ENCODE peak calls at places on chromosome 3, in eight cellular contexts. K is left ventricle myocardium inferior, R is HuH-7.5, F is WTC11, C is cardiac fibroblast, B is substantia nigra, S is NCI-H1092 treated with DMSO at 0.1 percent for 48 hours, X is amygdala. Q is an unnamed sample.

GRCh38 chr3:66206806-66207205 is 14.0 kb upstream of the SLC25A26 start:
- DNase-seq in K (no peak), R (no peak), F (no peak), C (no peak), B (no peak), S (no peak), X (no peak), Q (no peak)

GRCh38 chr3:25259871-25260270 is 168.2 kb upstream of the RARB start:
- DNase-seq in K (no peak), R (no peak), F (no peak), C (peak; percentile 2), B (no peak), S (no peak), X (no peak), Q (no peak)

GRCh38 chr3:106006001-106006400 is 137.2 kb upstream of the CBLB start:
- DNase-seq in K (no peak), R (no peak), F (no peak), C (peak; percentile 87), B (no peak), S (no peak), X (no peak), Q (no peak)

GRCh38 chr3:178719036-178719635 is 182.9 kb downstream of the KCNMB2 start:
- DNase-seq in K (no peak), R (no peak), F (no peak), C (peak; percentile 50), B (no peak), S (no peak), X (no peak), Q (no peak)

GRCh38 chr3:29335438-29335837 is 54.6 kb downstream of the RBMS3 start:
- DNase-seq in K (peak; percentile 68), R (peak; percentile 9), F (peak; percentile 24), C (peak; percentile 99), B (peak; percentile 1), S (peak; percentile 82), X (no peak), Q (no peak)

GRCh38 chr3:85081191-85081895 is 122.6 kb downstream of the CADM2 start:
- DNase-seq in K (no peak), R (no peak), F (no peak), C (peak; percentile 5), B (peak; percentile 15), S (no peak), X (no peak), Q (peak; percentile 2)

GRCh38 chr3:116302087-116302747 is 143.1 kb downstream of the LSAMP start:
- DNase-seq in K (no peak), R (no peak), F (no peak), C (peak; percentile 25), B (no peak), S (no peak), X (no peak), Q (no peak)

GRCh38 chr3:144104146-144104545 is 132.5 kb downstream of the DIPK2A start:
- DNase-seq in K (no peak), R (no peak), F (no peak), C (no peak), B (no peak), S (no peak), X (no peak), Q (no peak)

GRCh38 chr3:59235221-59236012 is 185.6 kb upstream of the CFAP20DC start:
- DNase-seq in K (no peak), R (no peak), F (no peak), C (no peak), B (no peak), S (no peak), X (no peak), Q (no peak)

GRCh38 chr3:53790470-53790869 is 55.7 kb downstream of the CHDH start:
- DNase-seq in K (no peak), R (no peak), F (no peak), C (no peak), B (no peak), S (no peak), X (no peak), Q (no peak)

GRCh38 chr3:194084284-194084683 is 51.7 kb upstream of the HES1 start:
- DNase-seq in K (no peak), R (no peak), F (no peak), C (no peak), B (no peak), S (no peak), X (no peak), Q (no peak)

GRCh38 chr3:105368575-105369500 is 2.1 kb downstream of the ALCAM start:
- DNase-seq in K (peak; percentile 17), R (peak; percentile 28), F (peak; percentile 19), C (peak; percentile 66), B (peak; percentile 32), S (peak; percentile 79), X (no peak), Q (peak; percentile 84)

GRCh38 chr3:134274571-134274970 is 23.9 kb upstream of the RYK start:
- DNase-seq in K (no peak), R (no peak), F (no peak), C (no peak), B (no peak), S (no peak), X (no peak), Q (no peak)

GRCh38 chr3:117752984-117753717 is 1043.6 kb downstream of the TUSC7 start:
- DNase-seq in K (no peak), R (no peak), F (no peak), C (no peak), B (no peak), S (no peak), X (no peak), Q (no peak)

GRCh38 chr3:70108072-70108471 is 108.5 kb downstream of the SAMMSON start:
- DNase-seq in K (no peak), R (no peak), F (peak; percentile 80), C (peak; percentile 5), B (no peak), S (no peak), X (no peak), Q (no peak)

GRCh38 chr3:119637679-119638525 is 22.5 kb downstream of the POPDC2 start:
- DNase-seq in K (no peak), R (no peak), F (no peak), C (peak; percentile 85), B (no peak), S (no peak), X (no peak), Q (no peak)

GRCh38 chr3:14885307-14885706 is 62.1 kb upstream of the NR2C2 start:
- DNase-seq in K (no peak), R (no peak), F (no peak), C (no peak), B (no peak), S (no peak), X (no peak), Q (no peak)

GRCh38 chr3:160278210-160278609 is 53.0 kb downstream of the C3orf80 start:
- DNase-seq in K (no peak), R (no peak), F (no peak), C (no peak), B (no peak), S (no peak), X (no peak), Q (no peak)

GRCh38 chr3:160941885-160942494 is 163.2 kb downstream of the B3GALNT1 start:
- DNase-seq in K (no peak), R (peak; percentile 18), F (peak; percentile 66), C (peak; percentile 79), B (no peak), S (no peak), X (no peak), Q (no peak)

GRCh38 chr3:46713898-46714552 is 3.6 kb downstream of the PRSS50 start:
- DNase-seq in K (no peak), R (no peak), F (peak; percentile 7), C (no peak), B (no peak), S (peak; percentile 28), X (no peak), Q (no peak)

GRCh38 chr3:39064646-39065045 is 12.8 kb downstream of the WDR48 start:
- DNase-seq in K (no peak), R (no peak), F (no peak), C (no peak), B (no peak), S (no peak), X (no peak), Q (no peak)

GRCh38 chr3:106830334-106830733 is 546.9 kb upstream of the CCDC54 start:
- DNase-seq in K (no peak), R (no peak), F (no peak), C (no peak), B (no peak), S (no peak), X (no peak), Q (no peak)

GRCh38 chr3:120419797-120420196 is 31.0 kb downstream of the FSTL1 start:
- DNase-seq in K (peak; percentile 57), R (no peak), F (no peak), C (no peak), B (no peak), S (no peak), X (no peak), Q (no peak)

GRCh38 chr3:150345021-150345538 is 63.0 kb upstream of the TSC22D2 start:
- DNase-seq in K (no peak), R (peak; percentile 35), F (no peak), C (no peak), B (no peak), S (no peak), X (no peak), Q (no peak)

GRCh38 chr3:145522893-145523651 is 637.9 kb downstream of the PLOD2 start:
- DNase-seq in K (no peak), R (no peak), F (no peak), C (no peak), B (no peak), S (no peak), X (no peak), Q (no peak)

Q was measured in C1 segment of cervical spinal cord.